ENCODE peak calls at places on chromosomes 2 and 18, in five cellular contexts. Q, I, F, U and H are unnamed samples.

GRCh38 chr2:763766-764525 is 86.7 kb upstream of the TMEM18 start:
- DNase-seq in U (no peak), Q (no peak), F (no peak), I (no peak), H (no peak)

GRCh38 chr2:218648473-218649100 is 10.8 kb downstream of the ZNF142 start:
- DNase-seq in U (peak; percentile 25), Q (peak; percentile 31), F (peak; percentile 33), I (peak; percentile 61), H (no peak)

GRCh38 chr2:60316381-60317028 is 236.9 kb downstream of the BCL11A start:
- DNase-seq in Q (no peak), U (no peak), F (no peak), I (peak; percentile 61), H (no peak)

GRCh38 chr2:159124441-159124911 is 156.0 kb downstream of the TANC1 start:
- DNase-seq in I (no peak), Q (no peak), U (no peak), F (no peak), H (no peak)

GRCh38 chr2:157627594-157628281 is 926 bp downstream of the ACVR1C start:
- DNase-seq in U (peak; percentile 9), I (peak; percentile 44), Q (no peak), F (peak; percentile 3), H (no peak)

GRCh38 chr2:131475831-131476230 is at the start of gene TUBA3D:
- DNase-seq in F (no peak), Q (no peak), U (no peak), I (no peak), H (no peak)

GRCh38 chr2:142509401-142509800 is 368.1 kb upstream of the KYNU start:
- DNase-seq in I (no peak), U (no peak), Q (no peak), F (no peak), H (no peak)

GRCh38 chr2:137693521-137693920 is 270.8 kb upstream of the HNMT start:
- DNase-seq in Q (no peak), F (no peak), U (no peak), I (no peak), H (no peak)

GRCh38 chr2:216388046-216388884 is 16.0 kb upstream of the MARCHF4 start:
- DNase-seq in U (no peak), I (no peak), F (no peak), Q (no peak), H (no peak)

GRCh38 chr18:12308386-12309100 is 502 bp downstream of the TUBB6 start:
- DNase-seq in Q (peak; percentile 88), I (peak; percentile 87), F (peak; percentile 94), U (no peak), H (peak; percentile 95)

GRCh38 chr2:74671479-74671878 is 17.4 kb downstream of the SEMA4F start:
- DNase-seq in Q (no peak), U (no peak), I (no peak), F (no peak), H (no peak)

GRCh38 chr2:148948865-148949264 is 73.8 kb downstream of the KIF5C start:
- DNase-seq in U (no peak), Q (no peak), I (no peak), F (no peak), H (no peak)

GRCh38 chr2:180739070-180739469 is 241.3 kb upstream of the UBE2E3 start:
- DNase-seq in I (no peak), F (no peak), U (no peak), Q (no peak), H (no peak)

GRCh38 chr2:82498777-82499443 is 1960.2 kb downstream of the SUCLG1 start:
- DNase-seq in U (no peak), I (no peak), F (no peak), Q (no peak), H (no peak)

DNA sequence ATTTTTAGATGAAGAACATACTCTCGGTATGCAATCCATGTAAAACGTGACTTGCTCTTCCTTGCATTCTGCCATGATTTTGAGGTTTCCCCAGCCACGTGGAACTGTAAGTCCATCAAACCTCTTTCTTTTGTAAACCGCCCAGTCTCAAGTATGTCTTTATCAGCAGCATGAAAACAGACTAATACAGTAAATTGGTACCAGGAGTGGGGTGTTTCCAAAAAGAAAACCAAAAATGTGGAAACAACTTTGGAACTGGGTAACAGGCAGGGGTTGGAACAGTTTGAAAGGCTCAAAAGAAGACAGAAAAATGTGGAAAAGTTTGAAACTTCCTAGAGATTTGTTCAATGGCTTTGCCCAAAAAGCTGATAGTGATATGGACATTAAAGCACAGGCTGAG is 1957.9 kb downstream of the SUCLG1 start:
- DNase-seq in I (no peak), F (no peak), U (no peak), Q (no peak), H (no peak)
- H3K27ac ChIP-seq in I (no peak overlapping the region), F (no peak overlapping the region), U (no peak overlapping the region), Q (no peak overlapping the region), H (no peak overlapping the region)

GRCh38 chr2:239249048-239249447 is 151.8 kb downstream of the HDAC4 start:
- DNase-seq in U (no peak), I (no peak), Q (no peak), F (no peak), H (peak; percentile 66)

GRCh38 chr2:239247401-239248245 is 153.2 kb downstream of the HDAC4 start:
- DNase-seq in F (no peak), I (no peak), U (no peak), Q (no peak), H (peak; percentile 49)

GRCh38 chr2:239251971-239252370 is 148.8 kb downstream of the HDAC4 start:
- DNase-seq in F (no peak), U (no peak), I (no peak), Q (no peak), H (peak; percentile 58)

GRCh38 chr2:239250216-239251071 is 150.4 kb downstream of the HDAC4 start:
- DNase-seq in F (no peak), Q (no peak), I (no peak), U (no peak), H (peak; percentile 74)

GRCh38 chr2:239249781-239250180 is 151.0 kb downstream of the HDAC4 start:
- DNase-seq in Q (peak; percentile 71), F (peak; percentile 83), U (no peak), I (no peak), H (peak; percentile 95)
- H3K27ac ChIP-seq in Q (peak overlapping the region; percentile 1), F (no peak overlapping the region), U (no peak overlapping the region), I (no peak overlapping the region), H (peak overlapping the region; percentile 76)

DNA sequence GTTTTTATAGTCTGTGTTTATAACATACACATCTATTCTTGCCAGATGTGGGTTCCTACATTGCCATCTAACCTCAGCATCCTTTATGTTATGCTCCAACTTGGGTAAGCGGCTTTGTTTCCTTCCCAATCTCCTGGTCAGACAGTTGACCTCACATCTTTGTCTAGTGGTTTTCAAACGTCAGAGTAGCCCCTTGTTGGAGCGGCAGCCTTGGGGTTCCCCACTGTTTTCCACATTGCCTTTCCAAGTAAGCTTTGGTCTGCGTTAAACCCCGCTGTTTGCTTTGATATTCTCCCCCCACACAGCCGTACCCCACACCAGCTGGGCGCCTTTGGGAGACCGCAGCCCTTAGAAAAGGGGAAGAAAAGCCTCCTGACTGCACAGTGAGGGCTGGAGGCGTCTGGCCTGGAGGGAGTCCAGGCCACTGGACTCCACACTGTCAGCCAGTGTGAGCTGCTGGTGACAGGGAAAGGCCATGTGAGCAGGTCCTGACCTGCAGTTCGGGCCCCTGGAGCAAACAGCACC is 83.3 kb downstream of the MALT1 start:
- DNase-seq in U (no peak), I (peak; percentile 57), F (no peak), Q (no peak), H (no peak)
- H3K27ac ChIP-seq in U (no peak overlapping the region), I (peak overlapping the region; percentile 47), F (peak overlapping the region; percentile 46), Q (no peak overlapping the region), H (no peak overlapping the region)

GRCh38 chr2:85503611-85504433 is 35.1 kb upstream of the MAT2A start:
- DNase-seq in U (no peak), I (no peak), F (no peak), Q (no peak), H (no peak)

GRCh38 chr2:85501244-85501643 is 37.7 kb upstream of the MAT2A start:
- DNase-seq in U (no peak), I (no peak), F (no peak), Q (no peak), H (no peak)

GRCh38 chr2:85504434-85505261 is 34.3 kb upstream of the MAT2A start:
- DNase-seq in Q (peak; percentile 33), I (no peak), U (no peak), F (peak; percentile 51), H (peak; percentile 82)

GRCh38 chr2:85502720-85503119 is 36.2 kb upstream of the MAT2A start:
- DNase-seq in I (no peak), Q (no peak), U (no peak), F (no peak), H (no peak)

GRCh38 chr2:85503168-85503610 is 35.8 kb upstream of the MAT2A start:
- DNase-seq in F (no peak), I (no peak), Q (no peak), U (no peak), H (no peak)
- H3K27ac ChIP-seq in F (no peak overlapping the region), I (no peak overlapping the region), Q (no peak overlapping the region), U (no peak overlapping the region), H (no peak overlapping the region)

DNA sequence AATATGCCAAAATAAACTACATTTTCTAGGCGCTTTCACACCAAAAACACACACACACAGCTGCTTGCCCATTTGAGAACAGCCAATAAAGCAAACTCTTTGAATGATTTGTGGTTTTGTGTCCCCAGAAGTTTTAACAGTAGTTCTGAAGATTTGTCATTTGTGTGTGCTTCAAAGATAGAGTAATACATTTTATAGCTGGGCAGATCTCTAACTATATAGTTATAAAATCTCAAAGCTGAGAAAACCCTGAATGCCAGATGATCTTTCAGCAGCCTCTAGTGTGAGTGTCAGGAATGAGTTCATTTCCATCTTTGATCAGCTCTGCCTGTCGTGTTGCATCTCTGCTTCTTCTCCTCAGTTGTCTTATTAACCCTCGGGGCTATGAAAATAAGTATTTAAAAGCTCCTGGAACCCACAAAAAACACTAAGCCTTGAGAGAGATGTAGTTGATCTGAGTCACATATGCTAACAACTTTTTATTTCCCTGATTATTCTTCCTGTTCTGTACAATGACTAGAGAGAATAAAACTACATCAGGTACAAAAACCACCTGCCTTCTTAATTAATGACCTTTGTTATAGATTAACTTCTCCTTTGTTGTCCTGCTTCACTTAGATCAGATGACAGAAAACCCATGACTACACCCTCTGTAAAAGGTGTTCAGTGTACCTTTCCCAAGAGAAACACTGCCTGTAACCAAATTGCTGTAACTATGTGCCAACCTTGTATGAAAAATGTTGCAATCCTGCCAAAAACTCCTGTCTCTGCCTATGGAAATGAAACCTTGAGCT is 30.0 kb upstream of the SLC3A1 start:
- DNase-seq in F (no peak), I (no peak), Q (no peak), U (no peak), H (no peak)
- H3K27ac ChIP-seq in F (no peak overlapping the region), I (no peak overlapping the region), Q (no peak overlapping the region), U (no peak overlapping the region), H (no peak overlapping the region)

DNA sequence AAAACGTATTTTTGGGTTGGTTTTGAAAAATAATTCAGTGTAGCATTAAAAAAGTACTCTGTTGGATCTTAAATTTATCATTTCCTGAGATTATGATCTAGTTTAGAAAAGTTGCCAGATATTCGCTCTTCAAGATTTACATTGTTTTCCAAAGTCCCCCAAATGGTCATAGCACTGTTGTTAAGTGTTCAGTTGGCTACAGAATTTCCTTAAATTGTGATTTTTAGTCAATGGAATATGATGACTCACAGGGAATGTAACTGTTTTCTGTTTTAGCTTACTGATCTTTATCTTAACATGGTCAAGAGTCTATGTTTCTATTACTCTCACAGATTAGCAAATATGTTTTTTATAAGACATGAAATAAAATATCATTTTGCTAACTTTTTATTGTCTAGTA is 23.2 kb downstream of the PLCL1 start:
- DNase-seq in Q (no peak), I (no peak), U (no peak), F (no peak), H (no peak)
- H3K27ac ChIP-seq in Q (no peak overlapping the region), I (no peak overlapping the region), U (no peak overlapping the region), F (no peak overlapping the region), H (no peak overlapping the region)

GRCh38 chr2:242075163-242075562 is 205.6 kb downstream of the RTP5 start:
- DNase-seq in U (no peak), I (no peak), Q (no peak), F (no peak), H (no peak)
- H3K27ac ChIP-seq in U (no peak overlapping the region), I (no peak overlapping the region), Q (no peak overlapping the region), F (peak overlapping the region; percentile 31), H (no peak overlapping the region)